ENCODE peak calls at places on chromosomes 16 and 17, in seven cellular contexts. One of them, this sample, is unnamed.
A peak's percentile ranks its signal among the peaks of the same experiment; 100 is the strongest.

GRCh38 chr17:2982854-2983636 is 80.4 kb downstream of the OR1D5 start:
- DNase-seq in endothelial cell: no peak
- DNase-seq in MCF 10A: no peak
- DNase-seq in WERI-Rb-1: no peak
- DNase-seq in progenitor cell of endocrine pancreas: no peak
- DNase-seq in H9: peak; percentile 20
- DNase-seq in body of pancreas: peak; percentile 53
- DNase-seq in this sample: no peak

GRCh38 chr16:89861648-89862047 is 11.7 kb upstream of the TCF25 start:
- DNase-seq in endothelial cell: no peak
- DNase-seq in MCF 10A: no peak
- DNase-seq in WERI-Rb-1: no peak
- DNase-seq in progenitor cell of endocrine pancreas: no peak
- DNase-seq in H9: no peak
- DNase-seq in body of pancreas: no peak
- DNase-seq in this sample: no peak

GRCh38 chr17:56735842-56736241 is 97.9 kb downstream of the C17orf67 start:
- DNase-seq in endothelial cell: no peak
- DNase-seq in MCF 10A: no peak
- DNase-seq in WERI-Rb-1: no peak
- DNase-seq in progenitor cell of endocrine pancreas: no peak
- DNase-seq in H9: no peak
- DNase-seq in body of pancreas: peak; percentile 65
- DNase-seq in this sample: no peak

GRCh38 chr17:2462481-2462880 is 49.2 kb downstream of the METTL16 start:
- DNase-seq in endothelial cell: no peak
- DNase-seq in MCF 10A: no peak
- DNase-seq in WERI-Rb-1: no peak
- DNase-seq in progenitor cell of endocrine pancreas: no peak
- DNase-seq in H9: no peak
- DNase-seq in body of pancreas: no peak
- DNase-seq in this sample: no peak

GRCh38 chr16:715448-716249 is 731 bp downstream of the METRN start:
- DNase-seq in endothelial cell: no peak
- DNase-seq in MCF 10A: no peak
- DNase-seq in WERI-Rb-1: peak; percentile 46
- DNase-seq in progenitor cell of endocrine pancreas: no peak
- DNase-seq in H9: peak; percentile 49
- DNase-seq in body of pancreas: no peak
- DNase-seq in this sample: peak; percentile 63

GRCh38 chr17:74290340-74290739 is 16.3 kb downstream of the DNAI2 start:
- DNase-seq in endothelial cell: no peak
- DNase-seq in MCF 10A: no peak
- DNase-seq in WERI-Rb-1: peak; percentile 61
- DNase-seq in progenitor cell of endocrine pancreas: no peak
- DNase-seq in H9: no peak
- DNase-seq in body of pancreas: no peak
- DNase-seq in this sample: no peak

GRCh38 chr16:87375426-87376135 is 8.0 kb downstream of the FBXO31 start:
- DNase-seq in endothelial cell: no peak
- DNase-seq in MCF 10A: peak; percentile 63
- DNase-seq in WERI-Rb-1: no peak
- DNase-seq in progenitor cell of endocrine pancreas: no peak
- DNase-seq in H9: no peak
- DNase-seq in body of pancreas: no peak
- DNase-seq in this sample: no peak

GRCh38 chr16:87824016-87824990 is 45.0 kb downstream of the SLC7A5 start:
- DNase-seq in endothelial cell: no peak
- DNase-seq in MCF 10A: no peak
- DNase-seq in WERI-Rb-1: peak; percentile 28
- DNase-seq in progenitor cell of endocrine pancreas: no peak
- DNase-seq in H9: no peak
- DNase-seq in body of pancreas: no peak
- DNase-seq in this sample: no peak

GRCh38 chr16:85366031-85366763 is 246.9 kb upstream of the GSE1 start:
- DNase-seq in endothelial cell: no peak
- DNase-seq in MCF 10A: no peak
- DNase-seq in WERI-Rb-1: no peak
- DNase-seq in progenitor cell of endocrine pancreas: no peak
- DNase-seq in H9: peak; percentile 52
- DNase-seq in body of pancreas: no peak
- DNase-seq in this sample: no peak

GRCh38 chr17:8887834-8888703 is 20.6 kb upstream of the PIK3R6 start:
- DNase-seq in endothelial cell: peak; percentile 45
- DNase-seq in MCF 10A: peak; percentile 29
- DNase-seq in WERI-Rb-1: peak; percentile 94
- DNase-seq in progenitor cell of endocrine pancreas: no peak
- DNase-seq in H9: peak; percentile 97
- DNase-seq in body of pancreas: no peak
- DNase-seq in this sample: no peak

GRCh38 chr17:69060835-69061234 is at the start of gene ABCA9:
- DNase-seq in endothelial cell: no peak
- DNase-seq in MCF 10A: no peak
- DNase-seq in WERI-Rb-1: no peak
- DNase-seq in progenitor cell of endocrine pancreas: no peak
- DNase-seq in H9: no peak
- DNase-seq in body of pancreas: no peak
- DNase-seq in this sample: no peak

GRCh38 chr17:17763136-17763535 is 73.7 kb downstream of the SREBF1 start:
- DNase-seq in endothelial cell: no peak
- DNase-seq in MCF 10A: no peak
- DNase-seq in WERI-Rb-1: no peak
- DNase-seq in progenitor cell of endocrine pancreas: no peak
- DNase-seq in H9: no peak
- DNase-seq in body of pancreas: no peak
- DNase-seq in this sample: no peak

GRCh38 chr17:39462644-39463375 is 1.5 kb downstream of the CDK12 start:
- DNase-seq in endothelial cell: peak; percentile 14
- DNase-seq in MCF 10A: peak; percentile 17
- DNase-seq in WERI-Rb-1: no peak
- DNase-seq in progenitor cell of endocrine pancreas: no peak
- DNase-seq in H9: no peak
- DNase-seq in body of pancreas: peak; percentile 19
- DNase-seq in this sample: peak; percentile 59

GRCh38 chr17:7001562-7001961 is 5.7 kb downstream of the ALOX12 start:
- DNase-seq in endothelial cell: peak; percentile 69
- DNase-seq in MCF 10A: peak; percentile 57
- DNase-seq in WERI-Rb-1: no peak
- DNase-seq in progenitor cell of endocrine pancreas: no peak
- DNase-seq in H9: peak; percentile 76
- DNase-seq in body of pancreas: peak; percentile 41
- DNase-seq in this sample: peak; percentile 24

DNA sequence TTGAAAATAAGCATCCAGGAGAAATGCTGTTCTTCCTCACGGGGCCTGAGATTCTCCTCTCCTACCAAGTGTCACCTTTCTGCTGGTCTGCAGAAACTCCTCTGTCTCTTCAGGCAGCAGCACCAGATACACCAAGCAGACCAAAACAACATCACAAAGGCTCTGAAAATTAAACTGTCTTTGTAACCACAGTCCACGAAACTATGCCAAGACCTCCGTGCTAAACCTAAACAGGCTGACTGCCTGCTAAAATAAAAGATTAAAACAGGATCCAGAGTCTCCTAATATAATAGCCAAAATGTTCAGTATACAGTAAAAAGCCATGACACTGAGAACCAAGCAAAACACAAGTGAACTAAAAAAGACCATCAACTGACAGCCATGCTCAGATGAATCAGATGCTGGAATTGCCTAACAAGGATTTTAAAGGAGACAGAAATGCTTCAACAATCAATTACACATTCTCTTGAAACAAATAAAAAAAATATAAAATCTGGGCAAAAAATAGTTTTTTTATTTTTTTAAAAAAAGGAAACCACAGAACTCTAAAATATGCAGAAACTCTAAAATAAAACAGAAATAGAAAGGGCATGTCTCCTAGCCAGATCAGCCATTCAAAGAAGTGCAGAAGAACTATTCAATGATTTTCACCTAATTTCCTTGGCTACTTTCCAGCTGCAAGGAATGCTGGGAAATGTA is 50.3 kb upstream of the TOX3 start:
- DNase-seq in endothelial cell: no peak
- DNase-seq in MCF 10A: peak; percentile 16
- DNase-seq in WERI-Rb-1: no peak
- DNase-seq in progenitor cell of endocrine pancreas: no peak
- DNase-seq in H9: no peak
- DNase-seq in body of pancreas: no peak
- DNase-seq in this sample: no peak
- TF ChIP-seq CTCF in endothelial cell: no peak
- TF ChIP-seq CTCF in MCF 10A: no peak
- TF ChIP-seq CTCF in WERI-Rb-1: no peak
- TF ChIP-seq CTCF in progenitor cell of endocrine pancreas: no peak
- TF ChIP-seq CTCF in H9: no peak
- TF ChIP-seq CTCF in body of pancreas: no peak
- TF ChIP-seq CTCF in this sample: no peak

DNA sequence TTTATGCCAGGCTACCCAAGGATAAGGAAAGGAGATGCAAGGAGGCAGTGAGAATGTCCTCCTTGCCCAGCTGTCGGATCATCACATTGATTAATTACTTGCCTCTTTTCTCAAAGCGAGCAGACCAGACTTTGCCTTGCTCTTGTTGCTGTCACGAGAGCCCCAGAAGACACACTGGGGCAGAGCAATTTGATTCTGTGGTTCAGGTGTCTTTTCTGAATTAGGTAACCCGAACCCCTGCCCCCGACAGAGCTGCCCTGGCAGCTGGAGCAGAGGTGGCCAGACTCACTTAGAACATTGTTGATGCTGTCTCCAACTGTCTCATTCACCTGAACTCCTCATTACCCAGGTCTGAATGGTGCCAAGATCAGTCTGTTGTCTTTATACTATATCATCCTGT is 34.3 kb downstream of the VAT1L start:
- DNase-seq in endothelial cell: no peak
- DNase-seq in MCF 10A: no peak
- DNase-seq in WERI-Rb-1: no peak
- DNase-seq in progenitor cell of endocrine pancreas: no peak
- DNase-seq in H9: no peak
- DNase-seq in body of pancreas: no peak
- DNase-seq in this sample: no peak
- TF ChIP-seq CTCF in endothelial cell: no peak
- TF ChIP-seq CTCF in MCF 10A: no peak
- TF ChIP-seq CTCF in WERI-Rb-1: no peak
- TF ChIP-seq CTCF in progenitor cell of endocrine pancreas: no peak
- TF ChIP-seq CTCF in H9: no peak
- TF ChIP-seq CTCF in body of pancreas: no peak
- TF ChIP-seq CTCF in this sample: no peak

DNA sequence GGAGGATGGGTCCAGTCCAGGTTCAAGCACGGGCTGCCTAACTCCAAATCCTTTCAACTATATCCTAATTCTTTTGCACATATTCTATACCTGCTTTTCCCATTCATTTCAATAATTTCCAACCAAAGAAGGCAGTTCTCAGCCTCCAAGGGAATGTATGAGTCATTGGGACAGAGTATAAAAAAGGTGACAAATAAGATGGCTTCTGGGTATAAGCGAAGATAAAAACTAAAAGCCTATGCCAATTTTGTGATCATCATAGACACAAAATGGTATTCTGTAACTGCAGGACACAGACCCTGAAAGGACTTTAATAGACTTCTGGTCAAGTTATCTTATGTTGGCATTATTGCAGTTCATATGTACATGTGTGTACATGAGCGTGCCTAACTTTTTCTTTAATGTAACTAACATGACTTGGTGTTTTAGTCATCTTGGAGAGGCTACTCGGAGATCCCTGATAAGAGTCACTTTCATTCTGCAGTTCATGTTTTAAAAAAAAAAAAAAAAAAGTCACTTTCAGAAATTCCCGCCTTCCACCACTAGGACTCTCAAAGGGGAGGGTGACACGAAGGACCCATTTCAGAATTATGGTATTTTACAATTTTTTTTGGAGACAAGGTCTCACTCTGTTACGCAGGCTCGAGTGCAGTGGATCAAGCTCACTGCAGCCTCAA is 17.3 kb downstream of the COG1 start:
- DNase-seq in endothelial cell: no peak
- DNase-seq in MCF 10A: no peak
- DNase-seq in WERI-Rb-1: no peak
- DNase-seq in progenitor cell of endocrine pancreas: no peak
- DNase-seq in H9: no peak
- DNase-seq in body of pancreas: no peak
- DNase-seq in this sample: no peak
- TF ChIP-seq CTCF in endothelial cell: peak; percentile 77
- TF ChIP-seq CTCF in MCF 10A: no peak
- TF ChIP-seq CTCF in WERI-Rb-1: no peak
- TF ChIP-seq CTCF in progenitor cell of endocrine pancreas: peak; percentile 41
- TF ChIP-seq CTCF in H9: peak; percentile 59
- TF ChIP-seq CTCF in body of pancreas: no peak
- TF ChIP-seq CTCF in this sample: peak; percentile 26

DNA sequence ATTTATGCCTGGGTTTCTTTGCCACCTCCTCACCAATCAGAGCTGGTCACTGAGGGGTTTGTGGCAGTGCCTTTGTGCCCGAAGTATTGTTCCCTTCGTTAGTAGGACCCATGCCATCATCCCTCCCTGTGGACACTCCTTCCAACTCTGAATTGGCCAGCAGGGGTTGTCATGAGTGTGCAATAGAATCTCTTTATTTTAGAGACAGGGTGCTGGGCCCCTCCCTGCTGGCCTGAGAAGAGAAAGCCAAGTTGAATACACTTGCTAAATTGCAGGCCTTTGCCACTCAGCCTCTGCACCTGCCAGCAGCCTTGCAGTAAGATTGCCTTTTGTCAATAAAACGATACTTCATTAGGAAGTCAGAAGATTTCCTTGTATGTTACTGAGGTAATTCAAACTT is 40.7 kb upstream of the SLC12A3 start:
- DNase-seq in endothelial cell: no peak
- DNase-seq in MCF 10A: no peak
- DNase-seq in WERI-Rb-1: peak; percentile 14
- DNase-seq in progenitor cell of endocrine pancreas: no peak
- DNase-seq in H9: no peak
- DNase-seq in body of pancreas: peak; percentile 23
- DNase-seq in this sample: no peak
- TF ChIP-seq CTCF in endothelial cell: no peak
- TF ChIP-seq CTCF in MCF 10A: no peak
- TF ChIP-seq CTCF in WERI-Rb-1: peak; percentile 16
- TF ChIP-seq CTCF in progenitor cell of endocrine pancreas: peak; percentile 11
- TF ChIP-seq CTCF in H9: peak; percentile 31
- TF ChIP-seq CTCF in body of pancreas: peak; percentile 23
- TF ChIP-seq CTCF in this sample: no peak

GRCh38 chr16:74107795-74108610 is 188.6 kb upstream of the PSMD7 start:
- DNase-seq in endothelial cell: peak; percentile 81
- DNase-seq in MCF 10A: peak; percentile 73
- DNase-seq in WERI-Rb-1: peak; percentile 51
- DNase-seq in progenitor cell of endocrine pancreas: peak; percentile 16
- DNase-seq in H9: peak; percentile 79
- DNase-seq in body of pancreas: peak; percentile 84
- DNase-seq in this sample: peak; percentile 86
- TF ChIP-seq CTCF in endothelial cell: peak; percentile 85
- TF ChIP-seq CTCF in MCF 10A: peak; percentile 57
- TF ChIP-seq CTCF in WERI-Rb-1: peak; percentile 90
- TF ChIP-seq CTCF in progenitor cell of endocrine pancreas: peak; percentile 61
- TF ChIP-seq CTCF in H9: peak; percentile 94
- TF ChIP-seq CTCF in body of pancreas: peak; percentile 78
- TF ChIP-seq CTCF in this sample: peak; percentile 84

GRCh38 chr16:72990571-72990970 is 57.4 kb downstream of the ZFHX3 start:
- DNase-seq in endothelial cell: no peak
- DNase-seq in MCF 10A: no peak
- DNase-seq in WERI-Rb-1: no peak
- DNase-seq in progenitor cell of endocrine pancreas: no peak
- DNase-seq in H9: no peak
- DNase-seq in body of pancreas: no peak
- DNase-seq in this sample: no peak
- TF ChIP-seq CTCF in endothelial cell: no peak
- TF ChIP-seq CTCF in MCF 10A: no peak
- TF ChIP-seq CTCF in WERI-Rb-1: no peak
- TF ChIP-seq CTCF in progenitor cell of endocrine pancreas: no peak
- TF ChIP-seq CTCF in H9: no peak
- TF ChIP-seq CTCF in body of pancreas: no peak
- TF ChIP-seq CTCF in this sample: no peak

This sample was measured in Calu3.